ENCODE peak calls at places on chromosomes 7 and 10, in nine cellular contexts. V, X, O, H, M, K, J, A and D are unnamed samples.

GRCh38 chr7:154202002-154202401 is 149.8 kb downstream of the DPP6 start:
- DNase-seq in J (no peak), V (no peak), H (no peak), A (no peak), X (no peak), O (no peak), K (no peak), M (no peak), D (no peak)

GRCh38 chr10:29141761-29142160 is 147.1 kb upstream of the LYZL1 start:
- DNase-seq in O (no peak), H (no peak), K (no peak), M (no peak), A (no peak), J (no peak), V (no peak), X (no peak), D (no peak)

GRCh38 chr10:133260895-133261725 is 15.6 kb downstream of the ADAM8 start:
- DNase-seq in J (peak; percentile 55), M (peak; percentile 82), O (peak; percentile 47), H (peak; percentile 46), K (peak; percentile 69), A (peak; percentile 44), V (peak; percentile 80), X (no peak), D (peak; percentile 56)

GRCh38 chr10:102341038-102341688 is 54.3 kb upstream of the NFKB2 start:
- DNase-seq in H (no peak), J (no peak), K (no peak), O (no peak), M (no peak), X (no peak), V (no peak), A (no peak), D (no peak)

GRCh38 chr7:77338260-77338659 is 77.9 kb downstream of the GSAP start:
- DNase-seq in H (no peak), K (no peak), J (no peak), A (no peak), M (no peak), V (no peak), O (no peak), X (no peak), D (no peak)

GRCh38 chr10:72297281-72297967 is 23.7 kb downstream of the DDIT4 start:
- DNase-seq in J (peak; percentile 75), V (peak; percentile 96), M (peak; percentile 96), A (peak; percentile 94), K (peak; percentile 86), H (no peak), O (peak; percentile 89), X (peak; percentile 88), D (peak; percentile 83)

GRCh38 chr10:57015595-57016303 is 654.7 kb upstream of the ZWINT start:
- DNase-seq in M (no peak), H (no peak), X (no peak), A (no peak), K (no peak), V (no peak), O (no peak), J (no peak), D (no peak)

GRCh38 chr7:148773344-148773743 is 74.6 kb downstream of the CUL1 start:
- DNase-seq in M (no peak), X (no peak), O (no peak), J (peak; percentile 38), V (no peak), K (no peak), H (no peak), A (peak; percentile 58), D (no peak)

GRCh38 chr10:94902570-94902969 is 35.9 kb upstream of the CYP2C9 start:
- DNase-seq in V (no peak), X (no peak), H (no peak), J (peak; percentile 97), K (no peak), A (no peak), M (no peak), O (no peak), D (no peak)

DNA sequence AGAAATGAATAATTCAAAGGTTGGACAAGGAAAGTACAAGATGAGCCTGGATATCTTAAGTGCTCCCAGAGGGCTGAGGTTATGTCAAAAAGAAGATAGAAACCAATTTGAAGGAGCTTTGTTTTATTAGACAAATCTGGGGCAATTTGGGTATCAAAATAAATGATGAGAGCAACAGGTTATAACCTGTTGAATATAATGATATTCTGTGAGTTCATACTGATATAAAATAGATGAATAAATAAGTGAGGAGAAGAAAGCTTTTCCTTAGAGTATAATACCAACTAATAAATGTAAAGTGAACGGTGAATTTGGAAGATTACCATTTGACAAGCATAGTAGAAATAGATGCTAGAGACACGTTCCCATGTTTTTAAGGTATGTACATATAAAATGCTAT is 544.2 kb upstream of the ANKRD30A start:
- DNase-seq in H (no peak), X (no peak), A (no peak), V (no peak), J (no peak), K (no peak), O (no peak), M (no peak), D (no peak)
- H3K9me3 ChIP-seq in H (no peaks in the 10 kb centered on the region), X (no peaks in the 10 kb centered on the region), A (no peaks in the 10 kb centered on the region), V (no peaks in the 10 kb centered on the region), J (peaks cover 2% of the 10 kb centered on the region), K (no peaks in the 10 kb centered on the region), O (no peaks in the 10 kb centered on the region), M (no peaks in the 10 kb centered on the region), D (no peaks in the 10 kb centered on the region)

GRCh38 chr7:150957119-150958020 is 20.8 kb downstream of the KCNH2 start:
- DNase-seq in O (no peak), K (no peak), J (no peak), V (no peak), M (no peak), H (peak; percentile 60), A (no peak), X (no peak), D (no peak)

GRCh38 chr7:150955519-150956394 is 22.4 kb downstream of the KCNH2 start:
- DNase-seq in H (peak; percentile 97), K (peak; percentile 89), J (no peak), V (no peak), A (no peak), M (no peak), X (peak; percentile 40), O (no peak), D (no peak)

GRCh38 chr7:150954986-150955518 is 23.1 kb downstream of the KCNH2 start:
- DNase-seq in X (no peak), V (no peak), J (no peak), O (no peak), A (no peak), H (no peak), K (no peak), M (no peak), D (no peak)

GRCh38 chr7:150958071-150958552 is 20.0 kb downstream of the KCNH2 start:
- DNase-seq in H (no peak), A (no peak), O (no peak), X (no peak), V (no peak), K (no peak), M (no peak), J (no peak), D (no peak)

GRCh38 chr7:150956395-150957118 is 21.6 kb downstream of the KCNH2 start:
- DNase-seq in A (no peak), H (no peak), J (no peak), M (no peak), K (no peak), X (no peak), O (no peak), V (no peak), D (no peak)
- H3K9me3 ChIP-seq in A (no peaks in the 10 kb centered on the region), H (no peaks in the 10 kb centered on the region), J (no peaks in the 10 kb centered on the region), M (no peaks in the 10 kb centered on the region), K (no peaks in the 10 kb centered on the region), X (no peaks in the 10 kb centered on the region), O (no peaks in the 10 kb centered on the region), V (no peaks in the 10 kb centered on the region), D (no peaks in the 10 kb centered on the region)

GRCh38 chr7:157839226-157839625 is 502.4 kb downstream of the DNAJB6 start:
- DNase-seq in X (no peak), J (no peak), K (no peak), H (no peak), M (no peak), V (no peak), A (no peak), O (no peak), D (no peak)
- H3K9me3 ChIP-seq in X (peaks cover 13% of the 10 kb centered on the region), J (no peaks in the 10 kb centered on the region), K (no peaks in the 10 kb centered on the region), H (peaks cover 2% of the 10 kb centered on the region), M (no peaks in the 10 kb centered on the region), V (peaks cover 2% of the 10 kb centered on the region), A (peaks cover 8% of the 10 kb centered on the region), O (no peaks in the 10 kb centered on the region), D (no peaks in the 10 kb centered on the region)

GRCh38 chr10:131081386-131081785 is 230.1 kb downstream of the TCERG1L start:
- DNase-seq in J (no peak), V (no peak), X (no peak), M (no peak), H (no peak), A (no peak), K (peak; percentile 82), O (no peak), D (no peak)
- H3K9me3 ChIP-seq in J (no peaks in the 10 kb centered on the region), V (peaks cover 1% of the 10 kb centered on the region), X (no peaks in the 10 kb centered on the region), M (no peaks in the 10 kb centered on the region), H (no peaks in the 10 kb centered on the region), A (no peaks in the 10 kb centered on the region), K (no peaks in the 10 kb centered on the region), O (no peaks in the 10 kb centered on the region), D (no peaks in the 10 kb centered on the region)

DNA sequence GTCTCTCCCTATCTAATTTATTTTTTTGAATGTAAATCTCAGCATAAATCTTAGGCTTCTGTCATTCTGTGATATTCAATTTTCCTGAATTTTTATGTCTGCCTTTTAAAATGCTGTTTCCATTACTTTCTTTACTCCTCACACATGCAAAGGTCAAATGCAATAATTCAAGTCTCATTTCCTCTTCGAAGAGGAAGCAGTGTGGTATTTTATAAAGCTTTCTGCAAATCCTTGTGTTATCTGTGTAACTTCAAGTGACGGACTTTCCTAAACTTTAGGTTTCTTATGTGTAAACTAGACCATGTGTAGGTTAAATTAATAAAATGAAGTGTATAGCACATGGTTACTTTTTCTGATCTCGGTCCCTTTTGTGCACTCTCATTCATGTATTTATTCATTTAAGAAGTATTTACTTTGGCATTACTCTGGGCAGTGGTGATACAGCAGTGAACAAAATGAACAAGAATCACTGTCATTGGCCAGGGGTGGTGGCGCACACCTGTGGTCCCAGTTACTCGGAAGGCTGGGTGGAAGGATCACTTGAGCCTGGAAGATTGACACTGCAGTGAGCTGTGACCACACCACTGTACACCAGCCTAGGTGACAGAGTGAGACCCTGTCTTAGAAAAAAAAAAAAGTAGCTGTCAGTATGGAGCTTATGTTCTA is 332.3 kb downstream of the EXOC4 start:
- DNase-seq in K (no peak), M (no peak), X (no peak), V (no peak), J (no peak), O (no peak), A (peak; percentile 30), H (no peak), D (no peak)
- H3K9me3 ChIP-seq in K (no peaks in the 10 kb centered on the region), M (no peaks in the 10 kb centered on the region), X (no peaks in the 10 kb centered on the region), V (no peaks in the 10 kb centered on the region), J (no peaks in the 10 kb centered on the region), O (no peaks in the 10 kb centered on the region), A (no peaks in the 10 kb centered on the region), H (no peaks in the 10 kb centered on the region), D (no peaks in the 10 kb centered on the region)

DNA sequence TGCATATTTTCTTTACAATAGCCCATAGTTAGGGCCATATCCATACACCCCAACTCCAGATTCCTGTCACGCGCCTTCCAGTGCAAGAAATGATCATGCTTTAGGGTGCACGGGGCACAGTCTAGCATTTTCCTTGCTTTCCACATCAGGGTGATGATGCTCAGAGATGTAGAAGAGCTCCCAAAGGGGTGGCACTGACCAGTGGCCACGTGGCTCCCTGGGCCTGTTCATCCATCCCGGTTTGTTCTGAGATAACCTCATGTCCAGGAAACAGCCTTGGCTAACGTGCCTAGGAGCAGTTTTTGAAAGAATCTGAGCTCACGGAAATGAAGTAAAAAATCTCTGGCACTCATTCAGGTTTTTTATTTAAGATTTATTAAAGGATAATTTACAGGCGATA is 139.3 kb downstream of the GALNT17 start:
- DNase-seq in J (no peak), K (no peak), M (peak; percentile 78), X (no peak), V (no peak), H (no peak), A (no peak), O (no peak), D (no peak)
- H3K9me3 ChIP-seq in J (no peaks in the 10 kb centered on the region), K (no peaks in the 10 kb centered on the region), M (no peaks in the 10 kb centered on the region), X (no peaks in the 10 kb centered on the region), V (no peaks in the 10 kb centered on the region), H (no peaks in the 10 kb centered on the region), A (peaks cover 3% of the 10 kb centered on the region), O (peaks cover 5% of the 10 kb centered on the region), D (no peaks in the 10 kb centered on the region)